ENCODE peak calls at places on chromosomes 5 and 9, in seven cellular contexts. One of them, this sample, is unnamed.

GRCh38 chr9:114203410-114204140 is 48.2 kb downstream of the COL27A1 start:
- DNase-seq in HCT116: no peak
- DNase-seq in psoas muscle: peak; percentile 15
- DNase-seq in left ventricle myocardium inferior: no peak
- DNase-seq in CD8-positive, alpha-beta T cell: no peak
- DNase-seq in OCI-LY7: no peak
- DNase-seq in naive thymus-derived CD4-positive, alpha-beta T cell: no peak
- DNase-seq in this sample: no peak

GRCh38 chr5:90830058-90830457 is 271.5 kb downstream of the ADGRV1 start:
- DNase-seq in HCT116: no peak
- DNase-seq in psoas muscle: no peak
- DNase-seq in left ventricle myocardium inferior: no peak
- DNase-seq in CD8-positive, alpha-beta T cell: no peak
- DNase-seq in OCI-LY7: no peak
- DNase-seq in naive thymus-derived CD4-positive, alpha-beta T cell: no peak
- DNase-seq in this sample: no peak

GRCh38 chr9:93951655-93952118 is 3.5 kb downstream of the BARX1 start:
- DNase-seq in HCT116: no peak
- DNase-seq in psoas muscle: no peak
- DNase-seq in left ventricle myocardium inferior: no peak
- DNase-seq in CD8-positive, alpha-beta T cell: no peak
- DNase-seq in OCI-LY7: no peak
- DNase-seq in naive thymus-derived CD4-positive, alpha-beta T cell: no peak
- DNase-seq in this sample: no peak

GRCh38 chr9:15253197-15253596 is 53.8 kb downstream of the TTC39B start:
- DNase-seq in HCT116: no peak
- DNase-seq in psoas muscle: no peak
- DNase-seq in left ventricle myocardium inferior: no peak
- DNase-seq in CD8-positive, alpha-beta T cell: no peak
- DNase-seq in OCI-LY7: no peak
- DNase-seq in naive thymus-derived CD4-positive, alpha-beta T cell: no peak
- DNase-seq in this sample: peak; percentile 25

GRCh38 chr9:87250205-87250604 is 247.5 kb upstream of the DAPK1 start:
- DNase-seq in HCT116: no peak
- DNase-seq in psoas muscle: no peak
- DNase-seq in left ventricle myocardium inferior: no peak
- DNase-seq in CD8-positive, alpha-beta T cell: no peak
- DNase-seq in OCI-LY7: no peak
- DNase-seq in naive thymus-derived CD4-positive, alpha-beta T cell: no peak
- DNase-seq in this sample: no peak

GRCh38 chr5:28523887-28524637 is 1485.7 kb upstream of the CDH9 start:
- DNase-seq in HCT116: no peak
- DNase-seq in psoas muscle: no peak
- DNase-seq in left ventricle myocardium inferior: no peak
- DNase-seq in CD8-positive, alpha-beta T cell: no peak
- DNase-seq in OCI-LY7: no peak
- DNase-seq in naive thymus-derived CD4-positive, alpha-beta T cell: no peak
- DNase-seq in this sample: no peak

GRCh38 chr5:27241564-27242257 is 203.3 kb upstream of the CDH9 start:
- DNase-seq in HCT116: no peak
- DNase-seq in psoas muscle: no peak
- DNase-seq in left ventricle myocardium inferior: no peak
- DNase-seq in CD8-positive, alpha-beta T cell: no peak
- DNase-seq in OCI-LY7: no peak
- DNase-seq in naive thymus-derived CD4-positive, alpha-beta T cell: no peak
- DNase-seq in this sample: no peak

GRCh38 chr5:66143473-66144073 is 527 bp upstream of the SREK1 start:
- DNase-seq in HCT116: no peak
- DNase-seq in psoas muscle: no peak
- DNase-seq in left ventricle myocardium inferior: no peak
- DNase-seq in CD8-positive, alpha-beta T cell: no peak
- DNase-seq in OCI-LY7: no peak
- DNase-seq in naive thymus-derived CD4-positive, alpha-beta T cell: no peak
- DNase-seq in this sample: no peak

GRCh38 chr9:6552033-6552737 is 93.3 kb downstream of the GLDC start:
- DNase-seq in HCT116: no peak
- DNase-seq in psoas muscle: no peak
- DNase-seq in left ventricle myocardium inferior: no peak
- DNase-seq in CD8-positive, alpha-beta T cell: no peak
- DNase-seq in OCI-LY7: no peak
- DNase-seq in naive thymus-derived CD4-positive, alpha-beta T cell: no peak
- DNase-seq in this sample: no peak

GRCh38 chr5:180908400-180908799 is 9.4 kb downstream of the BTNL8 start:
- DNase-seq in HCT116: no peak
- DNase-seq in psoas muscle: no peak
- DNase-seq in left ventricle myocardium inferior: no peak
- DNase-seq in CD8-positive, alpha-beta T cell: no peak
- DNase-seq in OCI-LY7: no peak
- DNase-seq in naive thymus-derived CD4-positive, alpha-beta T cell: no peak
- DNase-seq in this sample: no peak
- H3K4me3 ChIP-seq in HCT116: no peak overlapping the region
- H3K4me3 ChIP-seq in psoas muscle: no peak overlapping the region
- H3K4me3 ChIP-seq in left ventricle myocardium inferior: no peak overlapping the region
- H3K4me3 ChIP-seq in CD8-positive, alpha-beta T cell: no peak overlapping the region
- H3K4me3 ChIP-seq in OCI-LY7: no peak overlapping the region
- H3K4me3 ChIP-seq in naive thymus-derived CD4-positive, alpha-beta T cell: no peak overlapping the region
- H3K4me3 ChIP-seq in this sample: no peak overlapping the region

GRCh38 chr9:77649109-77649812 is 1.1 kb upstream of the GNA14 start:
- DNase-seq in HCT116: peak; percentile 10
- DNase-seq in psoas muscle: no peak
- DNase-seq in left ventricle myocardium inferior: no peak
- DNase-seq in CD8-positive, alpha-beta T cell: no peak
- DNase-seq in OCI-LY7: no peak
- DNase-seq in naive thymus-derived CD4-positive, alpha-beta T cell: no peak
- DNase-seq in this sample: no peak
- H3K27ac ChIP-seq in HCT116: no peak overlapping the region
- H3K27ac ChIP-seq in psoas muscle: no peak overlapping the region
- H3K27ac ChIP-seq in left ventricle myocardium inferior: peak overlapping the region; percentile 72
- H3K27ac ChIP-seq in CD8-positive, alpha-beta T cell: no peak overlapping the region
- H3K27ac ChIP-seq in OCI-LY7: no peak overlapping the region
- H3K27ac ChIP-seq in naive thymus-derived CD4-positive, alpha-beta T cell: no peak overlapping the region
- H3K27ac ChIP-seq in this sample: no peak overlapping the region

GRCh38 chr9:89349607-89350006 is 31.3 kb downstream of the SECISBP2 start:
- DNase-seq in HCT116: no peak
- DNase-seq in psoas muscle: no peak
- DNase-seq in left ventricle myocardium inferior: no peak
- DNase-seq in CD8-positive, alpha-beta T cell: no peak
- DNase-seq in OCI-LY7: no peak
- DNase-seq in naive thymus-derived CD4-positive, alpha-beta T cell: no peak
- DNase-seq in this sample: no peak
- H3K36me3 ChIP-seq in HCT116: peaks cover 33% of the 10 kb centered on the region
- H3K36me3 ChIP-seq in psoas muscle: peaks cover 99% of the 10 kb centered on the region
- H3K36me3 ChIP-seq in left ventricle myocardium inferior: peaks cover 100% of the 10 kb centered on the region
- H3K36me3 ChIP-seq in CD8-positive, alpha-beta T cell: peaks cover 87% of the 10 kb centered on the region
- H3K36me3 ChIP-seq in OCI-LY7: peaks cover 99% of the 10 kb centered on the region
- H3K36me3 ChIP-seq in naive thymus-derived CD4-positive, alpha-beta T cell: peaks cover 26% of the 10 kb centered on the region
- H3K36me3 ChIP-seq in this sample: peaks cover 60% of the 10 kb centered on the region

GRCh38 chr5:88884435-88884877 is 1.5 kb upstream of the MEF2C start:
- DNase-seq in HCT116: no peak
- DNase-seq in psoas muscle: no peak
- DNase-seq in left ventricle myocardium inferior: no peak
- DNase-seq in CD8-positive, alpha-beta T cell: no peak
- DNase-seq in OCI-LY7: no peak
- DNase-seq in naive thymus-derived CD4-positive, alpha-beta T cell: no peak
- DNase-seq in this sample: no peak

GRCh38 chr5:88881566-88881965 is 1.4 kb downstream of the MEF2C start:
- DNase-seq in HCT116: no peak
- DNase-seq in psoas muscle: no peak
- DNase-seq in left ventricle myocardium inferior: no peak
- DNase-seq in CD8-positive, alpha-beta T cell: no peak
- DNase-seq in OCI-LY7: peak; percentile 29
- DNase-seq in naive thymus-derived CD4-positive, alpha-beta T cell: no peak
- DNase-seq in this sample: no peak

GRCh38 chr5:88882321-88883038 is 504 bp downstream of the MEF2C start:
- DNase-seq in HCT116: no peak
- DNase-seq in psoas muscle: no peak
- DNase-seq in left ventricle myocardium inferior: no peak
- DNase-seq in CD8-positive, alpha-beta T cell: no peak
- DNase-seq in OCI-LY7: peak; percentile 39
- DNase-seq in naive thymus-derived CD4-positive, alpha-beta T cell: no peak
- DNase-seq in this sample: no peak

GRCh38 chr5:88883566-88884434 is 816 bp upstream of the MEF2C start:
- DNase-seq in HCT116: peak; percentile 50
- DNase-seq in psoas muscle: peak; percentile 80
- DNase-seq in left ventricle myocardium inferior: peak; percentile 73
- DNase-seq in CD8-positive, alpha-beta T cell: no peak
- DNase-seq in OCI-LY7: peak; percentile 53
- DNase-seq in naive thymus-derived CD4-positive, alpha-beta T cell: no peak
- DNase-seq in this sample: no peak

DNA sequence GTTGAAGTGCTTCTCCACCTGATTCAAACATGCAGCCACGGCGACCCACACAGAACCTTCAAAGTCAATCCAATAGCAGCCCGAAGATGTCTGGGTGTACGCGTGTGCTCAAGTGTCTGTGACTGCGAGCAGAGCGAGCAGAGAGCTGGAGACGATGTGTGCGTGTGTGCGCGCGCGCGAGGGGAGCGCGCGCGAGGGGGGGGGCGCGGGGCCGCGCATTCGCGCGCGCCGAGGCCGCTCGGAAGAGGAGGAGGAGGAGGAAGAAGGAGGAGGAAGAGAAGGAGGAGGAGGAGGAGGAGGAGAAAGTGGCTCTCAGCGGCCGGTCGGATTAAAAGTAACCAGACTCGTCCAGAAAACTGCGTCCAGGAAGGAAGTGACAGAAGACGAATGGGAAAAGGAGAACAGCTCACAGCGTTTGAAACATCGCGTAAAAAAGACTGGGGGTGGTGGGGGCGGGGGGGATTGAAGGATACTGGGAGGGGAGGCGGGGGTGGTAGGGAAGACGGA is at the start of gene MEF2C:
- DNase-seq in HCT116: peak; percentile 56
- DNase-seq in psoas muscle: peak; percentile 88
- DNase-seq in left ventricle myocardium inferior: peak; percentile 74
- DNase-seq in CD8-positive, alpha-beta T cell: no peak
- DNase-seq in OCI-LY7: peak; percentile 78
- DNase-seq in naive thymus-derived CD4-positive, alpha-beta T cell: no peak
- DNase-seq in this sample: no peak
- H3K4me3 ChIP-seq in HCT116: peak within 1 kb of the TSS; percentile 65
- H3K4me3 ChIP-seq in psoas muscle: peak within 1 kb of the TSS; percentile 76
- H3K4me3 ChIP-seq in left ventricle myocardium inferior: peak within 1 kb of the TSS; percentile 79
- H3K4me3 ChIP-seq in CD8-positive, alpha-beta T cell: peak within 1 kb of the TSS; percentile 41
- H3K4me3 ChIP-seq in OCI-LY7: peak within 1 kb of the TSS; percentile 73
- H3K4me3 ChIP-seq in naive thymus-derived CD4-positive, alpha-beta T cell: peak within 1 kb of the TSS; percentile 41
- H3K4me3 ChIP-seq in this sample: peak within 1 kb of the TSS; percentile 97

This sample was measured in iPS DF 6.9.